ENCODE peak calls at places on chromosomes 12 and 14, in ten cellular contexts. M is activated CD8-positive, alpha-beta T cell treated with anti-CD3 and anti-CD28 coated beads for 36 hours; P is T-cell; Q is stimulated activated CD4-positive, alpha-beta T cell treated with anti-CD3 and anti-CD28 coated beads, Interleukin-12 subunit alpha, Interleukin-12 subunit beta, amount 100 ng/mL, for 48 hours; L is NCI-H2081; G is Jurkat, Clone E6-1; H is stimulated activated CD8-positive, alpha-beta memory T cell treated with anti-CD3 and anti-CD28 coated beads, Interleukin-15, amount 100 ng/mL, for 24 hours; Z is ascending aorta; J is retina; K is Calu3. X is an unnamed sample.

GRCh38 chr14:100203962-100204834 is 34.7 kb upstream of the YY1 start:
- DNase-seq in G (no peak), Q (no peak), K (peak; percentile 47), P (no peak), H (no peak), J (no peak), Z (no peak), M (no peak), L (no peak), X (no peak)

GRCh38 chr14:73763396-73763795 is 49.2 kb upstream of the PNMA1 start:
- DNase-seq in Z (no peak), K (no peak), M (no peak), H (no peak), J (no peak), G (no peak), L (peak; percentile 11), P (no peak), Q (no peak), X (no peak)

GRCh38 chr12:89117448-89118034 is 234.8 kb downstream of the DUSP6 start:
- DNase-seq in G (no peak), J (no peak), L (no peak), H (no peak), Q (no peak), M (no peak), Z (no peak), K (peak; percentile 88), P (no peak), X (no peak)

GRCh38 chr12:47755655-47756562 is 2.8 kb downstream of the RAPGEF3 start:
- DNase-seq in G (no peak), M (peak; percentile 80), Q (no peak), K (peak; percentile 50), Z (no peak), L (no peak), H (no peak), J (no peak), P (no peak), X (peak; percentile 73)

GRCh38 chr12:109479761-109480160 is 2.3 kb downstream of the UBE3B start:
- DNase-seq in G (no peak), M (no peak), Z (no peak), Q (no peak), L (no peak), P (no peak), J (no peak), K (no peak), H (no peak), X (no peak)

GRCh38 chr12:110373962-110374611 is 29.4 kb downstream of the ANAPC7 start:
- DNase-seq in J (no peak), Z (no peak), M (no peak), P (no peak), L (no peak), Q (no peak), G (no peak), H (no peak), K (no peak), X (no peak)

GRCh38 chr14:94569381-94570001 is 8.2 kb downstream of the SERPINA4 start:
- DNase-seq in M (no peak), H (no peak), J (no peak), G (no peak), Z (no peak), K (no peak), L (no peak), P (no peak), Q (no peak), X (no peak)

GRCh38 chr12:73460212-73460611 is 1077.4 kb upstream of the ATXN7L3B start:
- DNase-seq in J (no peak), Z (no peak), M (no peak), G (no peak), P (no peak), K (no peak), L (no peak), Q (no peak), H (no peak), X (no peak)

GRCh38 chr12:51419473-51420228 is 5.0 kb upstream of the SLC4A8 start:
- DNase-seq in P (no peak), J (no peak), H (no peak), Q (no peak), M (no peak), L (peak; percentile 89), K (no peak), G (peak; percentile 32), Z (no peak), X (no peak)

GRCh38 chr12:109910969-109911348 is 10.9 kb downstream of the TCHP start:
- DNase-seq in J (no peak), Z (no peak), M (peak; percentile 41), G (no peak), P (no peak), L (no peak), H (no peak), K (peak; percentile 36), Q (no peak), X (peak; percentile 10)

GRCh38 chr12:105476616-105477015 is 146.1 kb downstream of the C12orf75 start:
- DNase-seq in Z (no peak), L (no peak), J (no peak), H (no peak), M (no peak), P (no peak), Q (no peak), K (no peak), G (peak; percentile 74), X (no peak)

GRCh38 chr12:93113317-93114006 is 184.4 kb upstream of the EEA1 start:
- DNase-seq in J (no peak), G (no peak), L (no peak), Z (no peak), Q (no peak), P (no peak), M (no peak), K (no peak), H (no peak), X (no peak)

GRCh38 chr12:67430708-67431335 is 161.7 kb downstream of the CAND1 start:
- DNase-seq in H (no peak), J (peak; percentile 50), Q (no peak), P (no peak), Z (peak; percentile 79), G (no peak), L (no peak), K (no peak), M (no peak), X (no peak)

GRCh38 chr12:64893961-64894360 is 69.5 kb downstream of the TBC1D30 start:
- DNase-seq in P (no peak), Q (no peak), M (no peak), G (no peak), Z (no peak), K (no peak), H (no peak), L (no peak), J (no peak), X (no peak)